ENCODE peak calls at places on chromosomes 2 and 18, in ten cellular contexts. One of them, this sample, is unnamed.

GRCh38 chr2:95031076-95031725 is 5.7 kb downstream of the MAL start:
- DNase-seq in K562: no peak
- DNase-seq in sigmoid colon: no peak
- DNase-seq in spleen: no peak
- DNase-seq in HepG2: no peak
- DNase-seq in prostate gland: no peak
- DNase-seq in GM23338: no peak
- DNase-seq in H1: no peak
- DNase-seq in Panc1: no peak
- DNase-seq in HCT116: no peak
- DNase-seq in this sample: no peak

GRCh38 chr2:206863196-206863595 is 76.1 kb upstream of the CPO start:
- DNase-seq in K562: no peak
- DNase-seq in GM23338: no peak
- DNase-seq in Panc1: no peak
- DNase-seq in prostate gland: no peak
- DNase-seq in H1: no peak
- DNase-seq in spleen: no peak
- DNase-seq in HepG2: no peak
- DNase-seq in HCT116: no peak
- DNase-seq in sigmoid colon: no peak
- DNase-seq in this sample: no peak

GRCh38 chr18:40529478-40529877 is 1425.6 kb upstream of the PIK3C3 start:
- DNase-seq in spleen: no peak
- DNase-seq in HCT116: no peak
- DNase-seq in Panc1: no peak
- DNase-seq in K562: no peak
- DNase-seq in HepG2: peak
- DNase-seq in H1: no peak
- DNase-seq in prostate gland: no peak
- DNase-seq in sigmoid colon: no peak
- DNase-seq in GM23338: peak
- DNase-seq in this sample: no peak

GRCh38 chr2:49210191-49210590 is 55.9 kb upstream of the FSHR start:
- DNase-seq in GM23338: peak
- DNase-seq in HepG2: peak
- DNase-seq in H1: peak
- DNase-seq in HCT116: no peak
- DNase-seq in sigmoid colon: no peak
- DNase-seq in spleen: no peak
- DNase-seq in K562: no peak
- DNase-seq in prostate gland: no peak
- DNase-seq in Panc1: no peak
- DNase-seq in this sample: no peak

GRCh38 chr18:3717626-3718025 is 267.7 kb downstream of the TGIF1 start:
- DNase-seq in Panc1: no peak
- DNase-seq in K562: no peak
- DNase-seq in GM23338: no peak
- DNase-seq in H1: no peak
- DNase-seq in HCT116: no peak
- DNase-seq in spleen: no peak
- DNase-seq in HepG2: no peak
- DNase-seq in sigmoid colon: no peak
- DNase-seq in prostate gland: no peak
- DNase-seq in this sample: no peak

GRCh38 chr18:48565105-48565504 is 26.3 kb downstream of the CTIF start:
- DNase-seq in sigmoid colon: no peak
- DNase-seq in prostate gland: no peak
- DNase-seq in HCT116: no peak
- DNase-seq in HepG2: no peak
- DNase-seq in K562: no peak
- DNase-seq in H1: no peak
- DNase-seq in Panc1: no peak
- DNase-seq in spleen: no peak
- DNase-seq in GM23338: no peak
- DNase-seq in this sample: no peak

GRCh38 chr18:33051397-33051796 is 278.6 kb upstream of the KLHL14 start:
- DNase-seq in sigmoid colon: no peak
- DNase-seq in prostate gland: no peak
- DNase-seq in spleen: no peak
- DNase-seq in HCT116: no peak
- DNase-seq in Panc1: peak
- DNase-seq in HepG2: peak
- DNase-seq in GM23338: no peak
- DNase-seq in K562: no peak
- DNase-seq in H1: no peak
- DNase-seq in this sample: no peak

GRCh38 chr18:40789286-40789685 is 1165.7 kb upstream of the PIK3C3 start:
- DNase-seq in HCT116: no peak
- DNase-seq in spleen: no peak
- DNase-seq in sigmoid colon: no peak
- DNase-seq in H1: no peak
- DNase-seq in HepG2: no peak
- DNase-seq in prostate gland: no peak
- DNase-seq in K562: no peak
- DNase-seq in Panc1: no peak
- DNase-seq in GM23338: no peak
- DNase-seq in this sample: no peak

GRCh38 chr2:79670198-79670597 is 157.3 kb downstream of the CTNNA2 start:
- DNase-seq in K562: peak
- DNase-seq in Panc1: no peak
- DNase-seq in spleen: peak
- DNase-seq in HCT116: no peak
- DNase-seq in sigmoid colon: no peak
- DNase-seq in prostate gland: no peak
- DNase-seq in HepG2: peak
- DNase-seq in GM23338: peak
- DNase-seq in H1: peak
- DNase-seq in this sample: no peak

GRCh38 chr2:72198532-72199241 is 51.0 kb upstream of the CYP26B1 start:
- DNase-seq in spleen: no peak
- DNase-seq in Panc1: no peak
- DNase-seq in HCT116: no peak
- DNase-seq in HepG2: peak
- DNase-seq in prostate gland: no peak
- DNase-seq in sigmoid colon: no peak
- DNase-seq in K562: no peak
- DNase-seq in GM23338: no peak
- DNase-seq in H1: no peak
- DNase-seq in this sample: no peak

GRCh38 chr18:75846321-75846720 is 418.8 kb upstream of the SMIM21 start:
- DNase-seq in spleen: no peak
- DNase-seq in HCT116: no peak
- DNase-seq in GM23338: no peak
- DNase-seq in prostate gland: no peak
- DNase-seq in sigmoid colon: no peak
- DNase-seq in K562: no peak
- DNase-seq in HepG2: no peak
- DNase-seq in H1: no peak
- DNase-seq in Panc1: no peak
- DNase-seq in this sample: no peak

GRCh38 chr2:135727968-135728728 is 13.5 kb upstream of the UBXN4 start:
- DNase-seq in Panc1: no peak
- DNase-seq in prostate gland: no peak
- DNase-seq in HCT116: no peak
- DNase-seq in GM23338: no peak
- DNase-seq in sigmoid colon: no peak
- DNase-seq in HepG2: peak
- DNase-seq in H1: no peak
- DNase-seq in spleen: no peak
- DNase-seq in K562: peak
- DNase-seq in this sample: no peak

GRCh38 chr2:24860631-24861030 is 59.4 kb downstream of the ADCY3 start:
- DNase-seq in Panc1: no peak
- DNase-seq in HepG2: no peak
- DNase-seq in H1: no peak
- DNase-seq in GM23338: no peak
- DNase-seq in sigmoid colon: no peak
- DNase-seq in spleen: peak
- DNase-seq in HCT116: no peak
- DNase-seq in K562: no peak
- DNase-seq in prostate gland: no peak
- DNase-seq in this sample: no peak

GRCh38 chr2:18831916-18832510 is 242.6 kb upstream of the NT5C1B start:
- DNase-seq in GM23338: no peak
- DNase-seq in HepG2: no peak
- DNase-seq in Panc1: no peak
- DNase-seq in HCT116: no peak
- DNase-seq in sigmoid colon: no peak
- DNase-seq in H1: no peak
- DNase-seq in K562: no peak
- DNase-seq in prostate gland: no peak
- DNase-seq in spleen: no peak
- DNase-seq in this sample: no peak

GRCh38 chr2:199865905-199866304 is 14.9 kb upstream of the FTCDNL1 start:
- DNase-seq in H1: no peak
- DNase-seq in GM23338: no peak
- DNase-seq in HCT116: no peak
- DNase-seq in spleen: no peak
- DNase-seq in prostate gland: no peak
- DNase-seq in HepG2: no peak
- DNase-seq in K562: no peak
- DNase-seq in sigmoid colon: no peak
- DNase-seq in Panc1: no peak
- DNase-seq in this sample: no peak

GRCh38 chr2:108981846-108982245 is 7.2 kb downstream of the EDAR start:
- DNase-seq in H1: no peak
- DNase-seq in sigmoid colon: no peak
- DNase-seq in prostate gland: no peak
- DNase-seq in Panc1: no peak
- DNase-seq in GM23338: no peak
- DNase-seq in spleen: no peak
- DNase-seq in K562: no peak
- DNase-seq in HCT116: no peak
- DNase-seq in HepG2: no peak
- DNase-seq in this sample: no peak
- TF ChIP-seq POLR2AphosphoS5 in H1: no peak
- TF ChIP-seq POLR2AphosphoS5 in sigmoid colon: no peak
- TF ChIP-seq POLR2AphosphoS5 in prostate gland: no peak
- TF ChIP-seq POLR2AphosphoS5 in Panc1: no peak
- TF ChIP-seq POLR2AphosphoS5 in GM23338: no peak
- TF ChIP-seq POLR2AphosphoS5 in spleen: no peak
- TF ChIP-seq POLR2AphosphoS5 in K562: no peak
- TF ChIP-seq POLR2AphosphoS5 in HCT116: no peak
- TF ChIP-seq POLR2AphosphoS5 in HepG2: no peak
- TF ChIP-seq POLR2AphosphoS5 in this sample: no peak

GRCh38 chr2:98374286-98374685 is 28.0 kb downstream of the CNGA3 start:
- DNase-seq in spleen: no peak
- DNase-seq in H1: no peak
- DNase-seq in sigmoid colon: no peak
- DNase-seq in prostate gland: no peak
- DNase-seq in GM23338: no peak
- DNase-seq in Panc1: no peak
- DNase-seq in HepG2: no peak
- DNase-seq in HCT116: no peak
- DNase-seq in K562: no peak
- DNase-seq in this sample: no peak
- TF ChIP-seq CTCF in spleen: no peak
- TF ChIP-seq CTCF in H1: no peak
- TF ChIP-seq CTCF in sigmoid colon: no peak
- TF ChIP-seq CTCF in prostate gland: no peak
- TF ChIP-seq CTCF in GM23338: no peak
- TF ChIP-seq CTCF in Panc1: no peak
- TF ChIP-seq CTCF in HepG2: no peak
- TF ChIP-seq CTCF in HCT116: no peak
- TF ChIP-seq CTCF in K562: no peak
- TF ChIP-seq CTCF in this sample: no peak

GRCh38 chr18:50558948-50559749 is 738 bp upstream of the MAPK4 start:
- DNase-seq in K562: no peak
- DNase-seq in sigmoid colon: no peak
- DNase-seq in HepG2: no peak
- DNase-seq in Panc1: no peak
- DNase-seq in GM23338: peak
- DNase-seq in prostate gland: no peak
- DNase-seq in H1: no peak
- DNase-seq in spleen: no peak
- DNase-seq in HCT116: no peak
- DNase-seq in this sample: no peak
- H3K27ac ChIP-seq in K562: no peak
- H3K27ac ChIP-seq in sigmoid colon: peak
- H3K27ac ChIP-seq in HepG2: no peak
- H3K27ac ChIP-seq in Panc1: no peak
- H3K27ac ChIP-seq in GM23338: no peak
- H3K27ac ChIP-seq in prostate gland: peak
- H3K27ac ChIP-seq in H1: no peak
- H3K27ac ChIP-seq in spleen: no peak
- H3K27ac ChIP-seq in HCT116: no peak
- H3K27ac ChIP-seq in this sample: peak

GRCh38 chr2:189018636-189019035 is 44.5 kb downstream of the COL3A1 start:
- DNase-seq in K562: no peak
- DNase-seq in GM23338: no peak
- DNase-seq in Panc1: no peak
- DNase-seq in H1: no peak
- DNase-seq in HepG2: no peak
- DNase-seq in HCT116: no peak
- DNase-seq in spleen: no peak
- DNase-seq in prostate gland: no peak
- DNase-seq in sigmoid colon: no peak
- DNase-seq in this sample: no peak

GRCh38 chr2:189022002-189022401 is 47.8 kb downstream of the COL3A1 start:
- DNase-seq in HCT116: no peak
- DNase-seq in Panc1: no peak
- DNase-seq in GM23338: no peak
- DNase-seq in sigmoid colon: peak
- DNase-seq in spleen: no peak
- DNase-seq in prostate gland: no peak
- DNase-seq in HepG2: no peak
- DNase-seq in H1: no peak
- DNase-seq in K562: no peak
- DNase-seq in this sample: no peak

GRCh38 chr2:189020179-189020578 is 46.0 kb downstream of the COL3A1 start:
- DNase-seq in K562: no peak
- DNase-seq in GM23338: no peak
- DNase-seq in HepG2: no peak
- DNase-seq in Panc1: no peak
- DNase-seq in H1: no peak
- DNase-seq in spleen: no peak
- DNase-seq in prostate gland: no peak
- DNase-seq in HCT116: no peak
- DNase-seq in sigmoid colon: no peak
- DNase-seq in this sample: no peak

GRCh38 chr2:189024861-189025618 is 50.9 kb downstream of the COL3A1 start:
- DNase-seq in K562: peak
- DNase-seq in prostate gland: no peak
- DNase-seq in GM23338: peak
- DNase-seq in Panc1: no peak
- DNase-seq in HCT116: peak
- DNase-seq in HepG2: peak
- DNase-seq in spleen: no peak
- DNase-seq in sigmoid colon: no peak
- DNase-seq in H1: peak
- DNase-seq in this sample: no peak

DNA sequence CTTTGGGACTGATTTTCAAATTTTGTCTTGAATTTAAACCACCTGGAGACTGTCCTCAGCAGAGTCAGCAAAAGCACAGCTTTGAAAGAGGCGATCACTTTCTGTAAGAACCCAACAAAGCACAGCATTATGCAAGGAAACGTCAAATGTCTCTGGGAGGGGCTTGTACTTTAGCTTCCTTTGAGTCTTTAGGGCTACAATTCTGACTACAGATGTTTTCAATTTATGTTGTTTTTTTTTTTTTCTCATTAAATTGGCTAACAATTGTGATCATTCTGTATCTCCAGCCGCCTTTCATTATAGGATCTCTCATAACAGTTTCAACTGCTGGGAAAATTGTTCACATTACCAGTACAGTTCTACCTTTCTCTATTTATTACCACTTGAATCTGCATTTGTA is 48.3 kb downstream of the COL3A1 start:
- DNase-seq in Panc1: no peak
- DNase-seq in prostate gland: no peak
- DNase-seq in K562: no peak
- DNase-seq in HepG2: no peak
- DNase-seq in sigmoid colon: no peak
- DNase-seq in GM23338: no peak
- DNase-seq in H1: no peak
- DNase-seq in HCT116: no peak
- DNase-seq in spleen: no peak
- DNase-seq in this sample: no peak
- TF ChIP-seq POLR2AphosphoS5 in Panc1: no peak
- TF ChIP-seq POLR2AphosphoS5 in prostate gland: no peak
- TF ChIP-seq POLR2AphosphoS5 in K562: no peak
- TF ChIP-seq POLR2AphosphoS5 in HepG2: no peak
- TF ChIP-seq POLR2AphosphoS5 in sigmoid colon: no peak
- TF ChIP-seq POLR2AphosphoS5 in GM23338: no peak
- TF ChIP-seq POLR2AphosphoS5 in H1: no peak
- TF ChIP-seq POLR2AphosphoS5 in HCT116: no peak
- TF ChIP-seq POLR2AphosphoS5 in spleen: no peak
- TF ChIP-seq POLR2AphosphoS5 in this sample: no peak

This sample was measured in suprapubic skin.